ENCODE peak calls at places on chromosomes 13 and 19, in nine cellular contexts. S is cardiac muscle cell; V is PC-9; J is SJCRH30; Z is CD4-positive, CD25-positive, alpha-beta regulatory T cell; F is ovary; U is CD8-positive, alpha-beta T cell; O is aorta; N is caudate nucleus. Q is an unnamed sample.

GRCh38 chr13:94712287-94712811 is at the start of gene SOX21:
- DNase-seq in J (no peak), O (peak), S (no peak), U (no peak), Z (no peak), V (no peak), F (no peak), N (peak), Q (no peak)

GRCh38 chr19:30330266-30330665 is 41.9 kb upstream of the ZNF536 start:
- DNase-seq in V (no peak), Z (no peak), O (no peak), U (no peak), F (no peak), N (no peak), J (no peak), S (no peak), Q (no peak)

GRCh38 chr13:109330941-109331340 is 455.4 kb downstream of the IRS2 start:
- DNase-seq in N (no peak), V (peak), J (no peak), U (no peak), S (no peak), F (no peak), Z (no peak), O (no peak), Q (no peak)

GRCh38 chr13:106846571-106846970 is 278.6 kb upstream of the ARGLU1 start:
- DNase-seq in N (no peak), J (no peak), U (no peak), F (no peak), O (no peak), Z (no peak), V (no peak), S (no peak), Q (no peak)

GRCh38 chr13:101706651-101707050 is 254.2 kb downstream of the ITGBL1 start:
- DNase-seq in N (no peak), V (no peak), S (no peak), Z (no peak), J (peak), U (peak), O (peak), F (no peak), Q (no peak)

GRCh38 chr19:709196-709964 is 645 bp downstream of the PALM start:
- DNase-seq in V (no peak), F (peak), U (no peak), Z (no peak), J (no peak), S (peak), O (no peak), N (no peak), Q (no peak)

GRCh38 chr13:22017226-22017625 is 346.4 kb downstream of the FGF9 start:
- DNase-seq in Z (no peak), V (no peak), O (no peak), J (no peak), F (no peak), S (no peak), N (no peak), U (no peak), Q (no peak)

GRCh38 chr19:2639999-2640398 is 62.5 kb downstream of the GNG7 start:
- DNase-seq in Z (no peak), S (no peak), U (no peak), N (no peak), V (no peak), F (no peak), O (no peak), J (no peak), Q (no peak)

GRCh38 chr19:34430738-34431625 is 2.8 kb downstream of the UBA2 start:
- DNase-seq in J (peak), U (peak), S (peak), Z (peak), N (no peak), O (no peak), V (peak), F (no peak), Q (peak)

GRCh38 chr13:99415014-99415650 is 86.1 kb upstream of the TM9SF2 start:
- DNase-seq in V (no peak), N (no peak), F (no peak), Z (no peak), U (no peak), S (no peak), J (no peak), O (peak), Q (no peak)

GRCh38 chr19:56567274-56568120 is at the start of gene ZNF470:
- DNase-seq in N (peak), U (peak), J (peak), O (peak), F (peak), V (peak), S (peak), Z (peak), Q (peak)

GRCh38 chr19:35247526-35248309 is 1.1 kb upstream of the LSR start:
- DNase-seq in N (no peak), O (no peak), U (peak), V (peak), S (peak), J (no peak), F (peak), Z (peak), Q (peak)

GRCh38 chr19:57321164-57321563 is 892 bp downstream of the ZNF543 start:
- DNase-seq in N (no peak), J (no peak), Z (no peak), S (no peak), U (no peak), V (no peak), F (no peak), O (no peak), Q (no peak)

GRCh38 chr13:90686438-90686837 is 661.0 kb upstream of the MIR17HG start:
- DNase-seq in N (no peak), F (no peak), J (no peak), O (no peak), Z (no peak), U (no peak), S (no peak), V (no peak), Q (no peak)

GRCh38 chr13:35917252-35917941 is 213.8 kb downstream of the DCLK1 start:
- DNase-seq in O (no peak), N (no peak), S (no peak), J (no peak), V (no peak), Z (no peak), U (no peak), F (no peak), Q (no peak)

GRCh38 chr13:112859817-112860190 is 109.2 kb upstream of the MCF2L start:
- DNase-seq in N (no peak), S (no peak), F (no peak), O (no peak), V (peak), Z (no peak), J (peak), U (no peak), Q (no peak)

GRCh38 chr19:33698576-33699435 is 77.1 kb downstream of the CHST8 start:
- DNase-seq in Z (no peak), U (no peak), N (no peak), F (no peak), S (no peak), V (no peak), O (peak), J (no peak), Q (no peak)

GRCh38 chr19:2302319-2303208 is 5.4 kb downstream of the LINGO3 start:
- DNase-seq in O (peak), N (no peak), Z (no peak), V (no peak), J (peak), U (no peak), F (no peak), S (peak), Q (no peak)

GRCh38 chr19:31715249-31715944 is 366.2 kb upstream of the TSHZ3 start:
- DNase-seq in O (no peak), V (no peak), Z (no peak), U (no peak), S (no peak), J (no peak), F (peak), N (no peak), Q (no peak)

GRCh38 chr13:98556968-98557591 is 19.8 kb downstream of the STK24 start:
- DNase-seq in F (no peak), J (no peak), N (no peak), V (no peak), Z (no peak), U (no peak), O (no peak), S (no peak), Q (peak)

GRCh38 chr19:7132054-7132453 is 62.6 kb downstream of the ZNF557 start:
- DNase-seq in U (no peak), J (no peak), F (no peak), O (no peak), S (no peak), N (no peak), V (no peak), Z (no peak), Q (no peak)

GRCh38 chr19:18839465-18840287 is 7.9 kb downstream of the UPF1 start:
- DNase-seq in N (no peak), Z (no peak), S (no peak), U (no peak), F (peak), V (no peak), J (no peak), O (no peak), Q (no peak)

GRCh38 chr13:65292488-65292901 is 1937.6 kb downstream of the PCDH9 start:
- DNase-seq in Z (no peak), J (peak), V (no peak), N (no peak), F (no peak), O (no peak), U (no peak), S (peak), Q (no peak)

GRCh38 chr13:81609335-81609734 is 1268.4 kb upstream of the SPRY2 start:
- DNase-seq in V (no peak), F (no peak), S (no peak), J (no peak), N (no peak), Z (no peak), U (no peak), O (no peak), Q (no peak)

GRCh38 chr19:3608750-3609322 is 2.2 kb upstream of the TBXA2R start:
- DNase-seq in F (peak), N (no peak), U (no peak), O (no peak), J (no peak), V (no peak), Z (no peak), S (no peak), Q (no peak)

GRCh38 chr19:38734426-38735256 is 9.6 kb downstream of the CAPN12 start:
- DNase-seq in F (no peak), V (peak), N (no peak), J (peak), Z (peak), O (peak), U (no peak), S (no peak), Q (no peak)

GRCh38 chr13:63124863-63125262 is 1709.2 kb upstream of the PCDH20 start:
- DNase-seq in N (no peak), F (no peak), V (no peak), S (peak), J (peak), U (no peak), Z (no peak), O (no peak), Q (no peak)

GRCh38 chr13:60397693-60398437 is 845 bp downstream of the TDRD3 start:
- DNase-seq in N (no peak), J (peak), Z (peak), O (peak), S (peak), V (peak), F (peak), U (peak), Q (peak)

GRCh38 chr13:27619711-27620376 is 485 bp downstream of the LNX2 start:
- DNase-seq in V (no peak), Z (peak), J (peak), F (peak), N (peak), O (no peak), S (no peak), U (peak), Q (peak)

GRCh38 chr19:35292986-35293732 is 1.2 kb downstream of the MAG start:
- DNase-seq in U (no peak), N (peak), V (no peak), Z (no peak), J (peak), F (no peak), O (no peak), S (no peak), Q (no peak)

GRCh38 chr13:23380534-23380933 is 53.0 kb downstream of the SACS start:
- DNase-seq in F (no peak), N (no peak), J (peak), O (no peak), U (no peak), S (no peak), V (no peak), Z (no peak), Q (no peak)

GRCh38 chr13:58999851-59000250 is 1163.9 kb downstream of the DIAPH3 start:
- DNase-seq in N (no peak), U (no peak), Z (no peak), F (no peak), V (no peak), J (no peak), O (no peak), S (no peak), Q (no peak)

GRCh38 chr19:1868971-1869370 is 5.6 kb upstream of the KLF16 start:
- DNase-seq in V (no peak), O (no peak), S (no peak), F (no peak), N (no peak), U (no peak), Z (no peak), J (peak), Q (peak)

GRCh38 chr13:19781526-19781925 is 1.2 kb downstream of the PSPC1 start:
- DNase-seq in O (no peak), U (no peak), S (no peak), Z (peak), N (no peak), V (no peak), J (no peak), F (no peak), Q (no peak)

GRCh38 chr13:27573265-27573664 is 47.1 kb downstream of the LNX2 start:
- DNase-seq in Z (no peak), V (peak), N (no peak), O (no peak), U (no peak), F (no peak), J (no peak), S (no peak), Q (no peak)

GRCh38 chr13:32205426-32206096 is 109.6 kb downstream of the ZAR1L start:
- DNase-seq in O (no peak), U (no peak), S (no peak), J (peak), V (no peak), F (no peak), N (no peak), Z (no peak), Q (peak)

GRCh38 chr19:4711211-4711610 is 12.4 kb downstream of the DPP9 start:
- DNase-seq in O (no peak), S (no peak), N (no peak), F (no peak), V (no peak), J (no peak), Z (no peak), U (no peak), Q (peak)

GRCh38 chr19:4712771-4713170 is 10.9 kb downstream of the DPP9 start:
- DNase-seq in S (no peak), V (no peak), J (no peak), O (no peak), N (no peak), F (no peak), Z (no peak), U (no peak), Q (peak)

GRCh38 chr19:4713384-4713951 is 10.2 kb downstream of the DPP9 start:
- DNase-seq in N (no peak), S (no peak), F (no peak), O (peak), V (peak), U (no peak), J (no peak), Z (no peak), Q (no peak)

GRCh38 chr19:4715529-4716221 is 8.0 kb downstream of the DPP9 start:
- DNase-seq in J (no peak), F (no peak), N (no peak), S (no peak), V (no peak), U (no peak), Z (no peak), O (peak), Q (no peak)

DNA sequence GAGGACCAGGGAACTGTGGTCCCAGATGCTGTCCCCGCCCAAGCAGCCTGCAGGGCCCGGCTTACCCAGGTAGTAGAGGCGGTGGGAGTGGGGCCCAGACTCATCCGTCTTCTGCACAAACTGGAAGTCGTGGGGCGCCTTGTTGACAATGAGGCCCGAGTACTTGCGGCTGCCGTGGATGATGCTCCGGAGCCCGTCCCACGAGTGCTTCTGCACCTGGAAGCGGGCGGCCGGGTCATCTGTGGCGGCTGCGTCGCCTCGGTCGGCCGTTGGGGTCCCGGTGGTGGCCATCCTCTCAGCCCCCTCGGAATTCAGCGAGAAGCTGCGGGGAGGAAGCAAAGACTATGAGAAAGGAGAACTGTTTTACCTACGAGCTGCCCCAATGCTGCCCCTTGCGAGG is 9.6 kb downstream of the DPP9 start:
- DNase-seq in S (no peak), O (no peak), N (no peak), J (no peak), F (no peak), Z (no peak), U (no peak), V (no peak), Q (no peak)
- H3K27ac ChIP-seq in S (no peak), O (no peak), N (no peak), J (no peak), F (no peak), Z (no peak), U (no peak), V (peak), Q (no peak)

GRCh38 chr13:30382836-30383525 is 39.3 kb upstream of the UBE2L5 start:
- DNase-seq in S (no peak), U (no peak), J (peak), N (no peak), V (no peak), F (no peak), Z (no peak), O (no peak), Q (no peak)

GRCh38 chr13:30388401-30389283 is 33.7 kb upstream of the UBE2L5 start:
- DNase-seq in Z (no peak), J (peak), S (no peak), F (peak), U (no peak), O (no peak), N (no peak), V (no peak), Q (no peak)
- H3K27ac ChIP-seq in Z (no peak), J (no peak), S (no peak), F (peak), U (peak), O (no peak), N (no peak), V (no peak), Q (no peak)

DNA sequence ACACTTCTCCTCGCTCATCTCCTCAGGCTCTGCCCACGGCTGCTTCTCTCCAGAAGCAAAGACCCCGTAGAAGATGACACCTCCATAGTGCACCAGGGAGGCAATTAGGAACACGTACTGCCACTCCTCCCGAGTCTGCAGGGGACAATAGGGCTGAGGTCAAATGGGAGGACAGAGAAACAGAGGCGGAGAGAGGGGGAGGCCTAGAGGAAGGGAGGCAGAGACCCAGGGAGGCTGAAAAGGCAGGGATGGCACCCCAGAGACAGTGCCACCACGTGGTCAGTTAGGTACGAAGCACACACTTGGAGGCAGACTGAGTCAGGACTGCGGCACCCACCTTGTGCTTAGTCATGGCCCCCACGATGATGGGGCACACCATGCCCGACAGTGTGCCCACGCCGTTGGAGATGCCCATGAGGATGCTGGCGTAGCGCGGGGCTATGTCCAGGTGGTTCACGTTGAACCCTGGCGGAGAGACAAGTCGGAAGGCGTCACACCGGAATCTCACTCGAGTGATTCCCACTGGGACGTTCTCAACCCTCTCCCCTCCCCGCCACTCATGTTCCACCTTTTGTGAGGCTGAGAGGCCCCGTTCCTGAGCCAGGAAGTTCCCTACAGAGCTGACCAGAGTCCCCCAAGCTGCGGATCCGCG is 5.6 kb downstream of the GFY start:
- DNase-seq in O (no peak), F (no peak), Z (peak), N (no peak), J (no peak), U (no peak), V (no peak), S (no peak), Q (no peak)
- H3K27ac ChIP-seq in O (no peak), F (no peak), Z (no peak), N (no peak), J (no peak), U (no peak), V (no peak), S (no peak), Q (no peak)

GRCh38 chr13:73225983-73226382 is 167.2 kb downstream of the KLF5 start:
- DNase-seq in S (no peak), V (no peak), F (no peak), O (no peak), N (no peak), U (no peak), Z (no peak), J (no peak), Q (no peak)

GRCh38 chr13:73231456-73231855 is 172.7 kb downstream of the KLF5 start:
- DNase-seq in J (no peak), O (no peak), Z (no peak), S (no peak), V (no peak), F (no peak), N (no peak), U (no peak), Q (no peak)

GRCh38 chr13:73230714-73231113 is 171.9 kb downstream of the KLF5 start:
- DNase-seq in S (no peak), Z (no peak), F (no peak), O (no peak), V (no peak), U (no peak), N (no peak), J (no peak), Q (no peak)

GRCh38 chr13:73224708-73225107 is 165.9 kb downstream of the KLF5 start:
- DNase-seq in S (no peak), F (no peak), N (no peak), J (no peak), Z (no peak), V (peak), O (no peak), U (no peak), Q (no peak)

GRCh38 chr13:73228546-73228945 is 169.7 kb downstream of the KLF5 start:
- DNase-seq in U (no peak), S (no peak), J (no peak), V (no peak), N (no peak), O (no peak), F (no peak), Z (peak), Q (no peak)
- H3K27ac ChIP-seq in U (no peak), S (no peak), J (no peak), V (no peak), N (no peak), O (no peak), F (no peak), Z (no peak), Q (no peak)

DNA sequence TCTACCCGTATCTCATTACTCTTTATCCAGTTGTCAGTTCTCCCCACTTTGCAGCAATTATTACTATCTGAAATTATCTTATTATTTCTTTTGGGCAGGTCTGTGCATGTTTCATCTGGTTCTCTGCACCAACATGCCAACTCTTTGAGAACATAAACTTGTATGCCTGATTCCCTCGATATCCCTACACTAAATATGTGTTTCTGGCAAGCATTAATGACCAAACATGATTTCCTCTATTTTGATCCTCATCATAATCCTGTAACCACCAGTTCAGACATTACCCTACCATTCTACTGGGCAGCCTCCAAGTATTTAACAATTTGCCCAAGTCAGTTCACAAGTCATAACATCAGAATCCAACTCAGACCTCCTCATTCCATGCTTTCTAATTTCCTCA is 426.1 kb downstream of the FOXO1 start:
- DNase-seq in Z (no peak), U (no peak), F (no peak), N (no peak), O (no peak), S (no peak), V (no peak), J (no peak), Q (no peak)
- H3K27ac ChIP-seq in Z (no peak), U (no peak), F (no peak), N (no peak), O (no peak), S (no peak), V (no peak), J (no peak), Q (no peak)

Q was measured in WERI-Rb-1.